ENCODE peak calls at places on chromosome 10, in six cellular contexts. K is tibial artery; R is naive thymus-derived CD8-positive, alpha-beta T cell; J is GM04504; M is foreskin fibroblast; Y is putamen. L is an unnamed sample.

GRCh38 chr10:125602825-125603224 is 80.1 kb downstream of the TEX36 start:
- DNase-seq in K (no peak), R (no peak), J (no peak), M (no peak), Y (no peak), L (no peak)

GRCh38 chr10:28375399-28376354 is 72.8 kb upstream of the MPP7 start:
- DNase-seq in K (no peak), R (no peak), J (no peak), M (peak), Y (no peak), L (no peak)

GRCh38 chr10:117351558-117351957 is 23.7 kb downstream of the PDZD8 start:
- DNase-seq in K (no peak), R (no peak), J (no peak), M (no peak), Y (no peak), L (no peak)

GRCh38 chr10:14750900-14751575 is 23.7 kb downstream of the FAM107B start:
- DNase-seq in K (no peak), R (no peak), J (no peak), M (no peak), Y (no peak), L (no peak)

GRCh38 chr10:11447571-11447970 is 163.9 kb downstream of the USP6NL start:
- DNase-seq in K (no peak), R (no peak), J (no peak), M (no peak), Y (no peak), L (no peak)

GRCh38 chr10:114916653-114917052 is 21.3 kb upstream of the TRUB1 start:
- DNase-seq in K (no peak), R (no peak), J (no peak), M (no peak), Y (no peak), L (no peak)

GRCh38 chr10:90930971-90931841 is 10.3 kb upstream of the ANKRD1 start:
- DNase-seq in K (peak), R (no peak), J (peak), M (peak), Y (no peak), L (no peak)

GRCh38 chr10:78398385-78398784 is 364.7 kb downstream of the RPS24 start:
- DNase-seq in K (no peak), R (no peak), J (no peak), M (no peak), Y (no peak), L (no peak)

GRCh38 chr10:118723467-118723866 is 31.3 kb downstream of the CACUL1 start:
- DNase-seq in K (no peak), R (no peak), J (peak), M (peak), Y (no peak), L (no peak)

GRCh38 chr10:67790534-67791408 is 47.2 kb downstream of the DNAJC12 start:
- DNase-seq in K (no peak), R (no peak), J (no peak), M (no peak), Y (no peak), L (no peak)

GRCh38 chr10:25797888-25798429 is 136.1 kb upstream of the MYO3A start:
- DNase-seq in K (no peak), R (no peak), J (no peak), M (no peak), Y (no peak), L (no peak)

GRCh38 chr10:60848126-60848525 is 69.8 kb downstream of the CDK1 start:
- DNase-seq in K (no peak), R (no peak), J (peak), M (peak), Y (no peak), L (no peak)

GRCh38 chr10:8331387-8331786 is 276.9 kb downstream of the GATA3 start:
- DNase-seq in K (no peak), R (peak), J (no peak), M (no peak), Y (no peak), L (peak)

GRCh38 chr10:4848341-4849041 is 22.5 kb downstream of the AKR1E2 start:
- DNase-seq in K (no peak), R (no peak), J (no peak), M (no peak), Y (no peak), L (no peak)

L was measured in activated gamma-delta T cell treated with Interleukin-2 at 50 U/mL for 16 hours.